ENCODE peak calls at places on chromosomes 4 and X, in four cellular contexts. L, O, I and X are unnamed samples.

GRCh38 chr4:145879598-145879997 is 59.0 kb downstream of the ZNF827 start:
- DNase-seq in O (no peak), I (no peak), L (peak; percentile 20), X (peak; percentile 86)

GRCh38 chr4:78682090-78682489 is 94.1 kb upstream of the BMP2K start:
- DNase-seq in L (no peak), O (no peak), I (no peak), X (no peak)

GRCh38 chr4:24130637-24131036 is 240.8 kb upstream of the PPARGC1A start:
- DNase-seq in O (no peak), I (no peak), L (no peak), X (no peak)

GRCh38 chrX:46599051-46599560 is 25.5 kb downstream of the CHST7 start:
- DNase-seq in L (peak; percentile 40), O (no peak), I (no peak), X (peak; percentile 66)

GRCh38 chr4:932713-933070 is 432 bp downstream of the TMEM175 start:
- DNase-seq in L (peak; percentile 23), I (peak; percentile 32), O (no peak), X (no peak)

GRCh38 chr4:151960449-151961246 is 199.8 kb upstream of the GATB start:
- DNase-seq in I (no peak), O (no peak), L (no peak), X (no peak)

GRCh38 chrX:103941201-103941975 is 21.0 kb upstream of the TMSB15B start:
- DNase-seq in I (no peak), L (peak; percentile 32), O (no peak), X (peak; percentile 40)

GRCh38 chr4:177367336-177367735 is 57.7 kb downstream of the NEIL3 start:
- DNase-seq in O (no peak), I (peak; percentile 24), L (peak; percentile 52), X (no peak)

GRCh38 chrX:21638311-21638710 is 19.8 kb downstream of the KLHL34 start:
- DNase-seq in L (peak; percentile 86), I (no peak), O (no peak), X (peak; percentile 23)

GRCh38 chrX:15465896-15466651 is 27.1 kb downstream of the PIR start:
- DNase-seq in I (no peak), L (peak; percentile 7), O (no peak), X (peak; percentile 40)

GRCh38 chrX:24248042-24248441 is 65.8 kb downstream of the SUPT20HL2 start:
- DNase-seq in O (no peak), L (no peak), I (no peak), X (no peak)

GRCh38 chr4:2413821-2414610 is 4.4 kb downstream of the ZFYVE28 start:
- DNase-seq in I (no peak), L (no peak), O (peak; percentile 65), X (no peak)

GRCh38 chr4:57499786-57500185 is 389.6 kb upstream of the IGFBP7 start:
- DNase-seq in L (no peak), O (no peak), I (peak; percentile 42), X (no peak)

GRCh38 chr4:55180980-55181379 is 55.6 kb upstream of the KDR start:
- DNase-seq in O (no peak), I (no peak), L (no peak), X (peak; percentile 17)

GRCh38 chr4:41611881-41612871 is 74.2 kb downstream of the LIMCH1 start:
- DNase-seq in O (no peak), I (no peak), L (peak; percentile 8), X (no peak)

GRCh38 chr4:108072300-108072699 is 82.6 kb downstream of the HADH start:
- DNase-seq in O (no peak), L (no peak), I (no peak), X (no peak)

GRCh38 chrX:119041175-119041574 is 31.6 kb upstream of the CT47C1 start:
- DNase-seq in L (peak; percentile 88), O (no peak), I (peak; percentile 73), X (peak; percentile 84)

GRCh38 chr4:54234497-54235205 is 5.6 kb downstream of the PDGFRA start:
- DNase-seq in O (no peak), I (no peak), L (no peak), X (peak; percentile 70)

GRCh38 chr4:181264908-181265307 is 978.3 kb upstream of the TENM3 start:
- DNase-seq in O (no peak), L (no peak), I (no peak), X (no peak)

GRCh38 chrX:63656871-63657580 is 128.0 kb downstream of the ARHGEF9 start:
- DNase-seq in I (no peak), L (peak; percentile 78), O (no peak), X (peak; percentile 38)

GRCh38 chr4:171896426-171896825 is 83.2 kb downstream of the GALNTL6 start:
- DNase-seq in I (no peak), O (no peak), L (no peak), X (no peak)

GRCh38 chr4:112552668-112553067 is 36.7 kb upstream of the NEUROG2 start:
- DNase-seq in O (no peak), L (peak; percentile 77), I (peak; percentile 17), X (peak; percentile 39)

GRCh38 chr4:134201216-134202098 is at the start of gene PABPC4L:
- DNase-seq in O (peak; percentile 56), L (peak; percentile 24), I (no peak), X (peak; percentile 62)

GRCh38 chrX:24925430-24925829 is 90.3 kb downstream of the ARX start:
- DNase-seq in L (peak; percentile 34), I (no peak), O (no peak), X (no peak)

GRCh38 chr4:107519057-107519456 is 201.0 kb downstream of the PAPSS1 start:
- DNase-seq in L (peak; percentile 5), I (peak; percentile 25), O (no peak), X (peak; percentile 44)

GRCh38 chr4:19945979-19946380 is 305.7 kb upstream of the SLIT2 start:
- DNase-seq in I (no peak), O (no peak), L (peak; percentile 97), X (peak; percentile 98)

GRCh38 chr4:150256841-150257273 is 178.6 kb downstream of the DCLK2 start:
- DNase-seq in I (peak; percentile 53), L (no peak), O (no peak), X (no peak)

GRCh38 chrX:133412246-133412645 is 3.0 kb downstream of the GPC4 start:
- DNase-seq in O (no peak), L (peak; percentile 13), I (no peak), X (no peak)

GRCh38 chr4:122083356-122083755 is 68.8 kb upstream of the BLTP1 start:
- DNase-seq in O (no peak), I (no peak), L (no peak), X (no peak)

GRCh38 chrX:148372925-148373324 is 127.5 kb upstream of the AFF2 start:
- DNase-seq in L (no peak), O (no peak), I (no peak), X (no peak)

GRCh38 chr4:168771251-168771650 is 238.8 kb downstream of the CBR4 start:
- DNase-seq in O (no peak), I (no peak), L (no peak), X (no peak)

GRCh38 chr4:117560329-117560728 is 474.0 kb upstream of the NDST3 start:
- DNase-seq in L (peak; percentile 40), I (no peak), O (no peak), X (peak; percentile 5)

GRCh38 chr4:118235726-118236125 is 117.1 kb downstream of the PRSS12 start:
- DNase-seq in O (no peak), I (no peak), L (no peak), X (no peak)

GRCh38 chrX:39310925-39311324 is 509.7 kb downstream of the MID1IP1 start:
- DNase-seq in O (no peak), L (no peak), I (no peak), X (no peak)

GRCh38 chr4:183105092-183105491 is 6.0 kb downstream of the WWC2 start:
- DNase-seq in L (no peak), O (no peak), I (no peak), X (no peak)
- TF ChIP-seq CTCF in L (no peak), O (no peak), I (no peak), X (no peak)

GRCh38 chrX:123277821-123278220 is 93.7 kb downstream of the GRIA3 start:
- DNase-seq in L (no peak), I (no peak), O (no peak), X (no peak)
- H3K4me3 ChIP-seq in L (no peak overlapping the region), I (no peak overlapping the region), O (no peak overlapping the region), X (no peak overlapping the region)

GRCh38 chr4:73019462-73020047 is 50.0 kb downstream of the COX18 start:
- DNase-seq in L (peak; percentile 47), I (peak; percentile 23), O (no peak), X (peak; percentile 52)

GRCh38 chr4:73018595-73018994 is 50.9 kb downstream of the COX18 start:
- DNase-seq in O (no peak), L (no peak), I (no peak), X (no peak)

GRCh38 chr4:73021634-73022033 is 47.9 kb downstream of the COX18 start:
- DNase-seq in L (peak; percentile 31), I (peak; percentile 24), O (no peak), X (peak; percentile 46)
- TF ChIP-seq CTCF in L (peak; percentile 49), I (peak; percentile 51), O (no peak), X (peak; percentile 45)

GRCh38 chrX:101079223-101079622 is 544 bp downstream of the TMEM35A start:
- DNase-seq in O (no peak), I (no peak), L (peak; percentile 32), X (no peak)
- H3K4me3 ChIP-seq in O (peak overlapping the region; percentile 33), I (no peak overlapping the region), L (peak overlapping the region; percentile 72), X (peak overlapping the region; percentile 57)

GRCh38 chr4:105662935-105663675 is 45.4 kb downstream of the INTS12 start:
- DNase-seq in L (no peak), O (no peak), I (no peak), X (no peak)

GRCh38 chr4:105670684-105671083 is 37.8 kb downstream of the INTS12 start:
- DNase-seq in O (no peak), I (peak; percentile 23), L (no peak), X (no peak)

GRCh38 chr4:105661028-105661427 is 47.5 kb downstream of the INTS12 start:
- DNase-seq in I (no peak), L (no peak), O (no peak), X (no peak)

GRCh38 chr4:105666693-105667092 is 41.8 kb downstream of the INTS12 start:
- DNase-seq in O (no peak), L (peak; percentile 16), I (no peak), X (peak; percentile 61)
- TF ChIP-seq CTCF in O (no peak), L (no peak), I (peak; percentile 39), X (peak; percentile 42)

DNA sequence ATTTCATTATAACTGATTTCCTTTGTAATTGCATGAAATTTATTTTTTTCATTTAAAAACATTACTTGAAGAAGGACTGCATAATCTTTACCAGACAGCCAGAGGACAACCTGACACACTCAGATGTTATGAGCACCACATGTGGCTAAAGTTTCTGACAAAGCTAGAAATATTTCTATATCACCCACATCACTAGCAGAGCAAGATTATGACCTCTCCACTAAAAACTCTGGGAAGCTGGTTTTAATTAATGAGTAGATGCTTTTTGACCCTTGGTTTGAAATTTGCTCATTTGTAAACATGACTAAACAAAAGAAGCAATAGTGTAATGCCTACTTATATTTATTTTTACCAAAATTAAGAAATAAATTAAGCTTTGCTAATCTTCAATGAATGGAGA is 661.5 kb upstream of the EPHA5 start:
- DNase-seq in L (no peak), O (no peak), I (no peak), X (no peak)
- H3K4me3 ChIP-seq in L (no peak overlapping the region), O (no peak overlapping the region), I (no peak overlapping the region), X (no peak overlapping the region)